ENCODE peak calls at places on chromosomes 11 and 22, in five cellular contexts. F is fibroblast of pulmonary artery, Y is choroid plexus epithelial cell, Z is ovary, X is coronary artery. R is an unnamed sample.

GRCh38 chr11:77819921-77820564 is 479 bp downstream of the RSF1 start:
- DNase-seq in X (peak; percentile 76), Y (peak; percentile 47), F (peak; percentile 30), Z (peak; percentile 60), R (peak; percentile 41)

GRCh38 chr11:129252621-129253020 is 60.5 kb upstream of the ARHGAP32 start:
- DNase-seq in X (no peak), Z (no peak), Y (no peak), F (no peak), R (no peak)

GRCh38 chr11:111982019-111982464 is 43.2 kb upstream of the DLAT start:
- DNase-seq in X (no peak), Y (peak; percentile 79), F (peak; percentile 65), Z (peak; percentile 31), R (peak; percentile 80)

GRCh38 chr22:33896154-33896800 is 24.0 kb downstream of the LARGE1 start:
- DNase-seq in F (no peak), X (no peak), Y (no peak), Z (no peak), R (no peak)

GRCh38 chr11:93236741-93237675 is 39.2 kb upstream of the SLC36A4 start:
- DNase-seq in X (no peak), Y (peak; percentile 73), Z (peak; percentile 15), F (peak; percentile 57), R (peak; percentile 48)

GRCh38 chr11:62732830-62733229 is 4.5 kb downstream of the TTC9C start:
- DNase-seq in Y (peak; percentile 65), F (peak; percentile 53), Z (no peak), X (no peak), R (peak; percentile 59)

GRCh38 chr11:116946414-116946813 is 109.0 kb upstream of the APOA1 start:
- DNase-seq in X (no peak), Y (peak; percentile 51), Z (no peak), F (peak; percentile 46), R (no peak)

GRCh38 chr22:44570476-44571445 is 72.7 kb upstream of the RTL6 start:
- DNase-seq in Z (peak; percentile 5), X (no peak), Y (no peak), F (no peak), R (no peak)

GRCh38 chr22:25403752-25404471 is 160.6 kb upstream of the GRK3 start:
- DNase-seq in X (no peak), Z (no peak), F (peak; percentile 32), Y (peak; percentile 28), R (peak; percentile 26)

GRCh38 chr11:67545280-67545679 is 22.0 kb upstream of the CABP2 start:
- DNase-seq in Z (no peak), Y (no peak), X (no peak), F (no peak), R (no peak)

GRCh38 chr22:34036936-34037335 is 116.7 kb upstream of the LARGE1 start:
- DNase-seq in F (no peak), Y (no peak), Z (no peak), X (no peak), R (no peak)

GRCh38 chr22:36344106-36344827 is 43.5 kb downstream of the MYH9 start:
- DNase-seq in Y (no peak), Z (no peak), F (no peak), X (no peak), R (peak; percentile 61)

GRCh38 chr11:124766156-124766555 is 4.1 kb upstream of the ESAM start:
- DNase-seq in Z (no peak), X (no peak), Y (no peak), F (no peak), R (no peak)

GRCh38 chr11:86624366-86624765 is 48.0 kb downstream of the ME3 start:
- DNase-seq in Y (no peak), F (no peak), Z (no peak), X (no peak), R (peak; percentile 43)

GRCh38 chr22:27311666-27312566 is 489.6 kb downstream of the MN1 start:
- DNase-seq in X (no peak), F (no peak), Y (peak; percentile 26), Z (no peak), R (no peak)

GRCh38 chr22:10741210-10741609 is 4786.8 kb upstream of the OR11H1 start:
- DNase-seq in X (no peak), F (no peak), Z (no peak), Y (no peak), R (no peak)

GRCh38 chr11:11724994-11725393 is 103.2 kb upstream of the GALNT18 start:
- DNase-seq in Z (no peak), Y (no peak), F (no peak), X (no peak), R (peak; percentile 94)
- H3K4me3 ChIP-seq in Z (no peak overlapping the region), Y (no peak overlapping the region), F (no peak overlapping the region), X (no peak overlapping the region), R (no peak overlapping the region)

DNA sequence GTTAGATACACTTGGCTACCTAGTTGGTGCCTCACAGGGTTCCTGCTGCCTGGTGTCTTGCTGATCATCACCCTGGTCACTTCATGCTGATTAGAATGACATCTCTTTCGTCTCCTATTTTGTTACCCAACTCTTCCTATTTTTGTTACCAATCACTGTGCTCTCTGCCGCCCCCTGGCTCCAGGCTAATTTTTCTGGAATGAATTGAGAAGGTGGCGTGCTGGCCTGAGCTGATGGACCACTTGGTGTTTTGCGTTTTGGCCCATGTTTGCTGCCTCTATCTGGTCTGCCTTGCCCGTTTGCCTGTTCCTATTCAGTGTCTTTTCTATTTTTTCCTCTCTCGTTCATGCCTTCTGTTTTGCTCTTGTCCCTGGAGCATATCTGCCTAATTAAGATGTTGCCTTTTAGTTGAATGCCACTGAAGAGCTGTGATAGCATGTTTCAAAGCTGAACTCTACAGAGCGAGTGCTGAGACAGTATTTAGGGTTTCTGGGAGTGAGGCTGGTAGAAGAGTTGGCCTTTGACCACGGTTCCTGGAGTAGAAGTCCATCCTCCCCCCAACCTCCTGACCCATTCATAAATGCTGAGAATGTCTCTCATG is 5.9 kb upstream of the ATF4 start:
- DNase-seq in X (peak; percentile 73), F (peak; percentile 62), Y (peak; percentile 62), Z (no peak), R (peak; percentile 52)
- TF ChIP-seq CTCF in X (peak; percentile 52), F (peak; percentile 78), Y (peak; percentile 88), Z (peak; percentile 24), R (peak; percentile 82)

GRCh38 chr22:40679964-40680818 is 907 bp downstream of the MCHR1 start:
- DNase-seq in F (peak; percentile 46), Z (no peak), Y (peak; percentile 27), X (no peak), R (peak; percentile 15)

GRCh38 chr22:40679249-40679963 is at the start of gene MCHR1:
- DNase-seq in Y (no peak), Z (no peak), F (no peak), X (no peak), R (no peak)

GRCh38 chr22:40680819-40681183 is 1.5 kb downstream of the MCHR1 start:
- DNase-seq in Y (no peak), F (no peak), X (no peak), Z (no peak), R (no peak)

GRCh38 chr22:40676644-40677043 is 2.6 kb upstream of the MCHR1 start:
- DNase-seq in Z (no peak), Y (no peak), F (no peak), X (no peak), R (peak; percentile 85)

DNA sequence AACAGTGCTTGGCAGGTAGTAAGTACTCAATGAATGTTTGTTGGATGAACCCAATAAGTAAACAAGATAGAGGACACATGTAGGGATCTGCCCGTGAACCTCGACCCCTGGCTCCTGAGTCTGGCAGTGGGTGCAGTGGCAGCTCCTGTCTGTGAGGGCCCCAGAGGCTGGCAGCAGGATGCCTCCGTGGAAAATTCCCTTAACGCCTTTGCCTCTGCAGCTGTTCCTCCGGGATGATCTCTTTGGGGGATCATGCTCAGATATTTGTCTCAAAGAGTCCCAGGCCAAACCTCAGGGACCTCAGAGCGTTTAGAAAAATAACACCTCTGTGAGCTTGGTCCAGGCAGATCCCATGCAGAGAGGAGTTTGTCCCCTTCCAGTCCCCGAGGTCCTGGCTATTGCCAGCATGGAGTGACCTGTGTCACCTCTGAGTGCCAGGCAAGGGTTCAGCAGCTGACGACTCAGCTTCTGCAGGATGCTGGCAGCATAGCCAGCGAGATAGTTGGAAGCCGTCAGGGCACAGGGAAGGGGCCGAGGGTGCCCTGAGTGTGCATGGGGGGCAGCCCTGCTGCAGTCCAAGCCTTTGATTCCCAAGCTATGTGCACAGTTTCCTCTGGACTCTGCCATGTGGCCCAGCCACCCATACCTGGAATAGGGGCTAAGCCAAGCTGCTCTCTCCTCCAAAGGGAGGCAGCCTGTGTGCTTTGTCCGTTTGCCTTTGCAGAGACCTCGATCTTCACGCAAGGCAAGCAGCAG is 613 bp upstream of the MCHR1 start:
- DNase-seq in Y (no peak), X (no peak), F (no peak), Z (no peak), R (no peak)
- H3K4me3 ChIP-seq in Y (no peak overlapping the region), X (peak overlapping the region; percentile 57), F (no peak overlapping the region), Z (peak overlapping the region; percentile 35), R (no peak overlapping the region)

DNA sequence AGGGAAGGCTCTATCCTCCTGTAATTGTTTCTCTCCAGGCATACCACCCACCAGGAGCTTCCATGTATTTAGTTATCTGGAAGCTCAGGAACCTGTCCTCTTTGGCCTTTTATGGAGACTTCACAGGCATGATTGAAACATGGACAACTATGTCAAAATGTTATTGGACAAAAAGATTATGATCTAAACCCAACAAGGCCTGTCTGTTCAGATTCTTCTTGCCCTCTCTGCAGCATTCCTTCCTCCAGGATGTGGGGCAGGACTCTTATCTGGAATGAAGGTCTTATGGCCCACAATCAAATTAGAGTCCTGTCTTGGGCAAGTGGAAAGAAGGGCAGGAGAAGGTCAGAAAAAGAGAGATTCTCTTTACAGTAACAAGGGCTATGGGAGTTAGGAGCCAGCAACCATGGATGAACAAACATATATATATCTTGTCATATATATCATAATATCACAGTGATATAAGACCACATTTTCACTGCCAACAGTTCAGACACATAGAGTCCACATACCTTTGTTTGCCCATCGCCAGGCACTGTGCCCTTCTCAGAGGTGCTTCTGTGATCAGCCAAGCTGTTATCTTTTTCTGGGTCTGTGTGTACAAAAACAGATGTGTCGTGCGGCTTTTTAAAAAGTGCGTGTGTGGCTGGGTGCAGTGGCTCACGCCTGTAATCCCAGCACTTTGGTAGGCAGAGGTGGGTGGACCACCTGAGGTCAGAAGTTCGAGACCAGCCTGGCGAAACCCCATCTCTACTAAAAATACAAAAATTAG is 42.5 kb upstream of the SUSD2 start:
- DNase-seq in X (no peak), Y (no peak), F (no peak), Z (no peak), R (no peak)
- TF ChIP-seq CTCF in X (no peak), Y (no peak), F (no peak), Z (no peak), R (no peak)

GRCh38 chr11:123122341-123122740 is 60.4 kb upstream of the HSPA8 start:
- DNase-seq in F (peak; percentile 90), X (no peak), Z (peak; percentile 38), Y (peak; percentile 77), R (peak; percentile 51)
- H3K4me3 ChIP-seq in F (peak overlapping the region; percentile 13), X (no peak overlapping the region), Z (no peak overlapping the region), Y (no peak overlapping the region), R (no peak overlapping the region)

DNA sequence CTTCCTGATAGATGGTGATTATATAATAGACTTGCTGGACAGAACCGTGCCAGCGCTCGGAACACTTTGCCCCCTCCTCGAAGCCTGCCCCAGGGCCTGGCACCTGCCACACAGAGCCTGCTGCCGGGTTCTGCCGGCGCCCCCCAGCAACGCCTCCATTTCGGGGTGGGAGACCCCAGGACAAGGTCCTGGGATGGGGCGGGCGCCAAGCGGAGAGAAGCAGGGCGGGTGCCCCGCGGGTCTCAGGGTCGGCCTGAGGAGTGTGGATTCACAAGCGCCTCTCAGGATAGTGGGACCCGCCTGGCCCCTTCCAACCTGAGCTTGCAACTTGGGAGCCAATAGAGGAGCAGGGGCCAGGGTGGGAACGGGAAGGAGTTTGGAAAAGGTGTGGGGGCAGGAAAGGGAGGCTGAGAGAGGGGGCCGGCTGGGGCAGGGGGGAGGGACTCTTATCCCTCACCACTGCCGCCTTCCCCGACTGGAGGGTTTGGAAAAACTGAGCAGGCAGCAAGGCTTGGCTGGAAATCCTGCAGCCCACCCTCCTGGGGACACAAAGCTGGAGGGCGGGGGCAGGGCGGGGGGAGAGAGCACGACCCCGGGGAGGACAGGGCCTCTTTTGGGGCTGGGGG is 3.3 kb upstream of the BCL9L start:
- DNase-seq in F (peak; percentile 59), X (peak; percentile 90), Z (peak; percentile 81), Y (peak; percentile 60), R (peak; percentile 65)
- TF ChIP-seq CTCF in F (no peak), X (no peak), Z (no peak), Y (no peak), R (no peak)